ENCODE peak calls at places on chromosomes 1 and 21, in four cellular contexts. One of them, this sample, is unnamed.

GRCh38 chr1:225561675-225562074 is 91.2 kb downstream of the ENAH start:
- DNase-seq in HCT116: no peak
- DNase-seq in K562: peak
- DNase-seq in HepG2: no peak
- DNase-seq in this sample: no peak

GRCh38 chr1:2322593-2323295 is 68.6 kb downstream of the MORN1 start:
- DNase-seq in HCT116: no peak
- DNase-seq in K562: no peak
- DNase-seq in HepG2: no peak
- DNase-seq in this sample: no peak

GRCh38 chr1:231678021-231678432 is 51.4 kb downstream of the DISC1 start:
- DNase-seq in HCT116: no peak
- DNase-seq in K562: no peak
- DNase-seq in HepG2: peak
- DNase-seq in this sample: no peak

GRCh38 chr1:153567621-153568366 is 2.1 kb upstream of the S100A2 start:
- DNase-seq in HCT116: peak
- DNase-seq in K562: no peak
- DNase-seq in HepG2: peak
- DNase-seq in this sample: peak

GRCh38 chr1:47415728-47416318 is at the start of gene FOXE3:
- DNase-seq in HCT116: no peak
- DNase-seq in K562: no peak
- DNase-seq in HepG2: no peak
- DNase-seq in this sample: no peak

GRCh38 chr1:86972262-86972661 is 57.8 kb downstream of the HS2ST1 start:
- DNase-seq in HCT116: no peak
- DNase-seq in K562: peak
- DNase-seq in HepG2: no peak
- DNase-seq in this sample: no peak

GRCh38 chr21:32884062-32884461 is 112.5 kb upstream of the PAXBP1 start:
- DNase-seq in HCT116: peak
- DNase-seq in K562: peak
- DNase-seq in HepG2: no peak
- DNase-seq in this sample: no peak

GRCh38 chr1:189609206-189609605 is 868.5 kb downstream of the BRINP3 start:
- DNase-seq in HCT116: no peak
- DNase-seq in K562: no peak
- DNase-seq in HepG2: no peak
- DNase-seq in this sample: no peak

GRCh38 chr1:3019007-3019515 is 2.2 kb upstream of the ACTRT2 start:
- DNase-seq in HCT116: no peak
- DNase-seq in K562: no peak
- DNase-seq in HepG2: no peak
- DNase-seq in this sample: no peak

GRCh38 chr1:240344918-240345317 is 253.2 kb downstream of the FMN2 start:
- DNase-seq in HCT116: no peak
- DNase-seq in K562: no peak
- DNase-seq in HepG2: no peak
- DNase-seq in this sample: no peak

GRCh38 chr1:37509181-37509580 is 5.4 kb downstream of the MEAF6 start:
- DNase-seq in HCT116: no peak
- DNase-seq in K562: peak
- DNase-seq in HepG2: peak
- DNase-seq in this sample: no peak

GRCh38 chr1:232983817-232984567 is 33.6 kb downstream of the NTPCR start:
- DNase-seq in HCT116: no peak
- DNase-seq in K562: no peak
- DNase-seq in HepG2: no peak
- DNase-seq in this sample: no peak

GRCh38 chr1:231557898-231558710 is 29.6 kb downstream of the TSNAX start:
- DNase-seq in HCT116: no peak
- DNase-seq in K562: no peak
- DNase-seq in HepG2: no peak
- DNase-seq in this sample: no peak

DNA sequence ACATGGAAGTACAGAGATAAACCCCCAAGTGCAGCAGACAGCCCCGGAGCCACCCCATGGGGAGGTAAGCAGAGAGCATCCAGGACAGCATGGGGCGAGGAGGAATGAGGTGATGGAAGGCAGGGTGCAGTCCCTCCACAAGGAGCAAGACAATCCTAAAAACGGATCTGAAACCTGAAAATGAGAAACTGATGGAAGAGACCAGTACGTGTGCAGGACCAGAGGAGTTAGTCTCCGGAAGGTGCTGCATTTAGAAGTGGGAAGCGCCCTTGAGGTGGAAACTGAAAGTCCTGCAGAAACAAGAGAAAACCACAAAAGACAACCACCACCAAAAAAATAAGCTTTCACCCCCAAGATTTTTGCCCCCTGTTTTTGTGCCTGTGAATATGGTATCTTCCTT is 17.4 kb upstream of the DDOST start:
- DNase-seq in HCT116: no peak
- DNase-seq in K562: no peak
- DNase-seq in HepG2: no peak
- DNase-seq in this sample: no peak
- TF ChIP-seq SIN3A in HCT116: no peak
- TF ChIP-seq SIN3A in K562: no peak
- TF ChIP-seq SIN3A in HepG2: no peak
- TF ChIP-seq SIN3A in this sample: no peak

DNA sequence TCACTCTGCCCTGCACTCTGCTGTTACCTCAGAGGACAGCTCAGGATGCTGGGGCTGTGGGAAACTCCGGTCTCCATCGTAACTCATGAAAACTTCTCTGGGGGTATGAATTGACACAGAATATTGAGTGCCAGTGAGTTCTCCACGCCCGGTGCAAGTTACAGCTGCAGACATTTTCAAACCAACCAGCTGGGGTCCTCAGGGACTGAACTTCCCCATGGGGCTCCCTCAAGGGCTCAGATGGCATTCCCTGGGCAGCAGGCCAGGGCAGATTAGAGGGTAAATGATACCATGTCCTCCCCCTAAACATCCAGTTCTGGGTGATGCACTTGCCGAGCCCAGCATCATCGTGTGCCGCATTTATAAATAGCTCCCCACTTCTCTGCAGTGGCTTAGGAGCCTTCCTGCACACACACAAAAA is 27.8 kb upstream of the CCSAP start:
- DNase-seq in HCT116: no peak
- DNase-seq in K562: no peak
- DNase-seq in HepG2: no peak
- DNase-seq in this sample: no peak
- TF ChIP-seq TCF7L2 in HCT116: no peak
- TF ChIP-seq TCF7L2 in K562: no peak
- TF ChIP-seq TCF7L2 in HepG2: no peak
- TF ChIP-seq TCF7L2 in this sample: no peak

GRCh38 chr21:45377866-45378257 is 27.1 kb upstream of the COL18A1 start:
- DNase-seq in HCT116: no peak
- DNase-seq in K562: no peak
- DNase-seq in HepG2: no peak
- DNase-seq in this sample: no peak

GRCh38 chr21:45377325-45377709 is 27.6 kb upstream of the COL18A1 start:
- DNase-seq in HCT116: no peak
- DNase-seq in K562: no peak
- DNase-seq in HepG2: no peak
- DNase-seq in this sample: no peak

GRCh38 chr21:45374826-45375455 is 30.0 kb upstream of the COL18A1 start:
- DNase-seq in HCT116: no peak
- DNase-seq in K562: no peak
- DNase-seq in HepG2: no peak
- DNase-seq in this sample: no peak

GRCh38 chr21:45378258-45378966 is 26.6 kb upstream of the COL18A1 start:
- DNase-seq in HCT116: no peak
- DNase-seq in K562: no peak
- DNase-seq in HepG2: no peak
- DNase-seq in this sample: no peak

DNA sequence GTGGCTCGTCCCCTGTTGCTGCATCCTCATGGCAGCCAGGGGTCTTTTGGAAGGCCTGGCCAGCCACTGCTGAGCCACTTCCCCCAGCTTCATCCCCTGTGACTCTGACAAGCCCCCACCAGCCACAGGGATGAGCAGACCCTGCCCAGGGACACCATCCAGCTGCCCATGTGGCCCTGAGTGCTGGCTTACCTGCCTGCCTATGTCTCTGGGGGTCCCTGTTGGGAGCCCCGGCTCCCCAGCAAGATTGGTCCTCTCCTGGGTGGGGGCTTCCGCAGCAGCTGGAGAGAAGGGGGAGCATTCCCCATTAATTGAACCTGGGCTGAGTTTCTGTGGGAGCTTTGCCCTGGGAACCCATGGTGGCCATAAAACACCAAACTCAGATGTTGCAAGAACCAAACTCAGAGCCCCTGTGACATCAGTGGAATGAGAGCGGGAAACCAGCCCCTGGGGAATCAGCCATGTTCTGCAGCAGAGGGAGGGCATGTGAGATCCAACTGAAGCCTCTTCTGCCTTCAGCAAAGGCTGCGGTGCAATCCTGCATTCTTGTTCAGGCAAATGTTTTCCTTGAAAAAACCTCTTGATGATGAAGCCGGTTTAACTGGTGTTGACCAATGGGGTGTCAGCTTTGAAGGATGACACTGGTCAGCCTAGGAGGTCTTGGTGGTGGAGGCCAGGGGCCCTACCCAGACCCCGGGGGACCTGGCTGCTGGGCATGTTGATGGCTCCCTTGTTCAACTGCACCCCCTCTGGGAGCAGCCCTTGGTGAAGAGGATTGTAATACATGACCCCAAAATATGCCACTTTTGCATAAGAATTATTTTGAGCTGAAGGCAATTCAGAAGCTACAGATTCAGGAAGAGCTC is 28.3 kb upstream of the COL18A1 start:
- DNase-seq in HCT116: no peak
- DNase-seq in K562: no peak
- DNase-seq in HepG2: no peak
- DNase-seq in this sample: no peak
- TF ChIP-seq SIN3A in HCT116: no peak
- TF ChIP-seq SIN3A in K562: no peak
- TF ChIP-seq SIN3A in HepG2: no peak
- TF ChIP-seq SIN3A in this sample: no peak

GRCh38 chr1:109780982-109781381 is 17.3 kb upstream of the EPS8L3 start:
- DNase-seq in HCT116: no peak
- DNase-seq in K562: no peak
- DNase-seq in HepG2: no peak
- DNase-seq in this sample: no peak

GRCh38 chr1:109782927-109783326 is 19.2 kb upstream of the EPS8L3 start:
- DNase-seq in HCT116: no peak
- DNase-seq in K562: no peak
- DNase-seq in HepG2: no peak
- DNase-seq in this sample: no peak

GRCh38 chr1:109783436-109783835 is 19.7 kb upstream of the EPS8L3 start:
- DNase-seq in HCT116: peak
- DNase-seq in K562: no peak
- DNase-seq in HepG2: no peak
- DNase-seq in this sample: peak

GRCh38 chr1:109782514-109782913 is 18.8 kb upstream of the EPS8L3 start:
- DNase-seq in HCT116: no peak
- DNase-seq in K562: no peak
- DNase-seq in HepG2: no peak
- DNase-seq in this sample: no peak

DNA sequence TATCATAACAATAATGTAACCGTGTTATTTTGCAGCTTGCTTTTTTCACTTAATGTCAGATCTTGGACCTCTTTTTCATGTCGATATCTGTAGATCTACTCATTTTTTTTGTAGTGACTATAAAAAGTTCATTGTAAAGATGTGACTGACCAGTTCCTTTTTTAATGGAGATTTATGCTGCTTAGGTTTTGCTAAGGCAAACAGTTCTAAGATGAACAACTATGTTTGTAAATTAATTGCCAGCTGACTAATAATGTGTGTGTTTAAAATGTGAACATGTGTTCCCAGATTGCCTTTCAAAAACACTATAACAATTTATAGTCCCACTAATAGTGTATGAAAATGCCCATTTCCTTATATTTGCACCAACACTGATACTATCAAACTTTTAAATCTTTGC is 18.1 kb upstream of the EPS8L3 start:
- DNase-seq in HCT116: no peak
- DNase-seq in K562: no peak
- DNase-seq in HepG2: no peak
- DNase-seq in this sample: no peak
- TF ChIP-seq TCF7L2 in HCT116: no peak
- TF ChIP-seq TCF7L2 in K562: no peak
- TF ChIP-seq TCF7L2 in HepG2: no peak
- TF ChIP-seq TCF7L2 in this sample: no peak

DNA sequence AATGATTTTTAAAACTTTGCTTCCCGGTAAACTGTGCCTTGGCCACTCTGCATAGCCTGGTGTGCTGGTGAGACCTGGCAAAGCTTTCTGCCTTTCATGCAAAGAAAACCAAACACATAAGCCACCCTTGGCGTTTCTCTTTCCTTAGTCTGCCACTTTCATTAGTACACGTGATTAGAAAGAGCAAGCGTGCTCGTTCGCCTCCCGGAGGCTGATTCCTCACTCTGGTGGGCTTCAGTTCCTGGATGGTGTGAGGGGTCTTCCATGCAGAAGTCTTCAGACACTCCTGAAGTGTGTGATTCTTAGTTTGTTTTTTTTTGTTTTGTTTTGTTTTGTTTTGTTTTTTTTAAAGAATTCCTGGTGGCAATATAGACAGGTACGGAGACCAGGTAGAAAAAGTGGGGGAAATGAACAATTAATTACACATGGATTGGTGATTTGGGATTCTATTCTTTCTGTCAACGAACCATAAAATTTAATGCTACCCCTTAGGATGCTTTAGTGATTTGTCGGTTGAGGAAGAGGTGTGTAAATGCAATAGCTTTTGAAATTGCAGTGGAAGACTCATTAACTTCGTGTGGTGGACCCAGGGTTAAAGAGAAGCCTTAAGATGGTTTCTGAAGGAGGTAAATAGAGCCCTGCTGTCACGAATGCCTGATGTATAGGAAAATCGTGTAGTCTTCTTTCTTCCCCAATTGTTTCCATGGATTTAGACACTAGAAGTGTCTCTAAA is 2.1 kb downstream of the GALNT2 start:
- DNase-seq in HCT116: no peak
- DNase-seq in K562: peak
- DNase-seq in HepG2: no peak
- DNase-seq in this sample: no peak
- TF ChIP-seq SIN3A in HCT116: no peak
- TF ChIP-seq SIN3A in K562: no peak
- TF ChIP-seq SIN3A in HepG2: no peak
- TF ChIP-seq SIN3A in this sample: no peak

GRCh38 chr1:164601399-164602141 is 42.6 kb downstream of the PBX1 start:
- DNase-seq in HCT116: no peak
- DNase-seq in K562: no peak
- DNase-seq in HepG2: no peak
- DNase-seq in this sample: no peak
- TF ChIP-seq TCF7L2 in HCT116: no peak
- TF ChIP-seq TCF7L2 in K562: no peak
- TF ChIP-seq TCF7L2 in HepG2: no peak
- TF ChIP-seq TCF7L2 in this sample: no peak